ENCODE peak calls at places on chromosome 21, in nine cellular contexts. E is H4; C is A172; J is mammary epithelial cell; T is AG04449; Q is activated effector memory CD4-positive, alpha-beta T cell treated with Interleukin-2 at 50 U/mL for 16 hours; W is activated naive CD8-positive, alpha-beta T cell treated with anti-CD3 and anti-CD28 coated beads, Interleukin-2, amount 10 ng/mL, durations not matched to agents 7 days and 5 days; F is SJSA1; N is heart right ventricle. M is an unnamed sample.

GRCh38 chr21:44802396-44803153 is 955 bp upstream of the UBE2G2 start:
- DNase-seq in C (peak; percentile 15), E (no peak), Q (no peak), N (no peak), W (peak; percentile 44), J (no peak), F (peak; percentile 20), T (no peak), M (no peak)

GRCh38 chr21:39660191-39660590 is 47.5 kb downstream of the B3GALT5 start:
- DNase-seq in F (no peak), Q (no peak), W (no peak), N (peak; percentile 23), C (peak; percentile 73), J (no peak), E (peak; percentile 86), T (no peak), M (peak; percentile 35)

GRCh38 chr21:36403713-36404112 is 18.5 kb downstream of the CHAF1B start:
- DNase-seq in N (no peak), F (no peak), Q (no peak), J (no peak), W (no peak), C (no peak), T (no peak), E (no peak), M (no peak)

GRCh38 chr21:42343963-42344510 is 6.8 kb downstream of the TFF2 start:
- DNase-seq in F (no peak), N (no peak), C (no peak), J (no peak), T (no peak), E (no peak), W (no peak), Q (no peak), M (no peak)

GRCh38 chr21:45855248-45855801 is 126.2 kb upstream of the COL6A1 start:
- DNase-seq in Q (no peak), F (no peak), W (no peak), N (no peak), T (no peak), J (no peak), C (no peak), E (no peak), M (no peak)

GRCh38 chr21:15132781-15133180 is 68.0 kb upstream of the NRIP1 start:
- DNase-seq in J (no peak), E (no peak), F (no peak), N (no peak), T (no peak), C (no peak), Q (no peak), W (no peak), M (no peak)

GRCh38 chr21:34582506-34583150 is 32.3 kb downstream of the RCAN1 start:
- DNase-seq in W (no peak), F (peak; percentile 55), Q (no peak), J (peak; percentile 88), C (peak; percentile 57), T (no peak), E (peak; percentile 42), N (peak; percentile 38), M (peak; percentile 46)

GRCh38 chr21:29849735-29850176 is 90.0 kb downstream of the GRIK1 start:
- DNase-seq in E (peak; percentile 67), W (no peak), J (peak; percentile 23), Q (no peak), C (peak; percentile 66), N (no peak), T (peak; percentile 4), F (peak; percentile 42), M (peak; percentile 44)

GRCh38 chr21:29376556-29376955 is 77.8 kb downstream of the BACH1 start:
- DNase-seq in C (peak; percentile 54), F (no peak), J (no peak), Q (peak; percentile 32), N (peak; percentile 18), T (no peak), E (peak; percentile 68), W (peak; percentile 48), M (no peak)

GRCh38 chr21:42047821-42048613 is 23.1 kb upstream of the UMODL1 start:
- DNase-seq in J (peak; percentile 36), E (peak; percentile 99), N (no peak), F (peak; percentile 98), W (no peak), Q (no peak), C (peak; percentile 97), T (peak; percentile 96), M (peak; percentile 93)

GRCh38 chr21:38440746-38441145 is 57.5 kb downstream of the ERG start:
- DNase-seq in F (peak; percentile 96), C (peak; percentile 92), J (peak; percentile 74), E (peak; percentile 76), T (peak; percentile 59), W (no peak), N (no peak), Q (no peak), M (peak; percentile 83)

GRCh38 chr21:42841156-42841915 is 38.0 kb downstream of the WDR4 start:
- DNase-seq in Q (no peak), W (peak; percentile 23), C (no peak), J (no peak), N (no peak), E (no peak), T (no peak), F (no peak), M (no peak)

GRCh38 chr21:28601708-28602107 is 391.0 kb downstream of the LTN1 start:
- DNase-seq in W (no peak), J (peak; percentile 12), E (no peak), T (no peak), C (no peak), Q (no peak), F (no peak), N (no peak), M (no peak)

GRCh38 chr21:45632165-45632896 is 11.2 kb upstream of the PCBP3 start:
- DNase-seq in Q (no peak), T (no peak), E (no peak), N (no peak), F (no peak), W (no peak), C (no peak), J (no peak), M (no peak)

GRCh38 chr21:17611414-17612022 is 1.2 kb downstream of the BTG3 start:
- DNase-seq in F (peak; percentile 95), J (peak; percentile 89), T (peak; percentile 53), W (peak; percentile 74), C (peak; percentile 81), E (peak; percentile 90), N (peak; percentile 59), Q (peak; percentile 60), M (peak; percentile 85)

GRCh38 chr21:29322570-29322957 is 23.8 kb downstream of the BACH1 start:
- DNase-seq in C (no peak), F (no peak), T (no peak), E (no peak), W (no peak), N (no peak), J (no peak), Q (no peak), M (no peak)

GRCh38 chr21:43306911-43307676 is 119.8 kb downstream of the SIK1 start:
- DNase-seq in C (peak; percentile 100), F (peak; percentile 72), E (peak; percentile 82), N (no peak), J (peak; percentile 92), W (no peak), Q (no peak), T (no peak), M (no peak)

M was measured in astrocyte of the cerebellum.